ENCODE peak calls at places on chromosome 3, in ten cellular contexts. N is GM23248, D is BE2C, A is left ventricle myocardium inferior, S is neuronal stem cell, E is heart right ventricle, R is NT2/D1, J is DND-41, T is stomach, H is adipocyte. Q is an unnamed sample.

GRCh38 chr3:185549111-185549510 is 3.3 kb downstream of the LIPH start:
- DNase-seq in N (peak; percentile 99), D (no peak), A (no peak), S (no peak), E (peak; percentile 57), R (no peak), J (no peak), T (peak; percentile 34), H (peak; percentile 94), Q (no peak)

GRCh38 chr3:153162513-153163348 is 705 bp downstream of the RAP2B start:
- DNase-seq in N (peak; percentile 72), D (no peak), A (peak; percentile 33), S (peak; percentile 49), E (peak; percentile 13), R (no peak), J (peak; percentile 43), T (peak; percentile 45), H (peak; percentile 65), Q (peak; percentile 51)

GRCh38 chr3:52228751-52229291 is 3.4 kb upstream of the TLR9 start:
- DNase-seq in N (no peak), D (no peak), A (no peak), S (no peak), E (no peak), R (no peak), J (no peak), T (no peak), H (no peak), Q (no peak)

GRCh38 chr3:59559721-59560514 is 510.1 kb upstream of the CFAP20DC start:
- DNase-seq in N (peak; percentile 98), D (no peak), A (no peak), S (no peak), E (no peak), R (no peak), J (peak; percentile 26), T (no peak), H (peak; percentile 91), Q (no peak)

GRCh38 chr3:185215873-185216586 is 37.8 kb downstream of the EHHADH start:
- DNase-seq in N (peak; percentile 50), D (no peak), A (no peak), S (no peak), E (no peak), R (peak; percentile 9), J (no peak), T (no peak), H (peak; percentile 61), Q (no peak)

GRCh38 chr3:46716461-46717441 is 918 bp downstream of the PRSS50 start:
- DNase-seq in N (no peak), D (no peak), A (no peak), S (no peak), E (peak; percentile 2), R (no peak), J (peak; percentile 1), T (peak; percentile 15), H (no peak), Q (no peak)

GRCh38 chr3:107025961-107026360 is 351.3 kb upstream of the CCDC54 start:
- DNase-seq in N (no peak), D (no peak), A (no peak), S (no peak), E (no peak), R (no peak), J (no peak), T (no peak), H (no peak), Q (no peak)

GRCh38 chr3:175105066-175105465 is 245.9 kb downstream of the NAALADL2 start:
- DNase-seq in N (peak; percentile 28), D (no peak), A (no peak), S (no peak), E (no peak), R (no peak), J (no peak), T (no peak), H (peak; percentile 36), Q (no peak)

GRCh38 chr3:65712156-65712555 is 326.6 kb downstream of the MAGI1 start:
- DNase-seq in N (peak; percentile 72), D (no peak), A (no peak), S (no peak), E (no peak), R (no peak), J (no peak), T (no peak), H (no peak), Q (no peak)

GRCh38 chr3:128366136-128366535 is 100.6 kb downstream of the DNAJB8 start:
- DNase-seq in N (peak; percentile 20), D (no peak), A (peak; percentile 80), S (no peak), E (peak; percentile 79), R (no peak), J (no peak), T (no peak), H (no peak), Q (no peak)

GRCh38 chr3:9732080-9732752 is 681 bp downstream of the BRPF1 start:
- DNase-seq in N (peak; percentile 63), D (no peak), A (no peak), S (no peak), E (no peak), R (no peak), J (peak; percentile 71), T (peak; percentile 29), H (peak; percentile 61), Q (peak; percentile 38)

GRCh38 chr3:19425825-19426224 is 277.5 kb downstream of the KCNH8 start:
- DNase-seq in N (no peak), D (no peak), A (no peak), S (no peak), E (no peak), R (no peak), J (no peak), T (no peak), H (no peak), Q (no peak)

GRCh38 chr3:162586591-162586990 is 1090.0 kb downstream of the OTOL1 start:
- DNase-seq in N (no peak), D (no peak), A (no peak), S (no peak), E (no peak), R (no peak), J (no peak), T (no peak), H (peak; percentile 26), Q (no peak)

GRCh38 chr3:171054921-171055320 is 28.4 kb upstream of the SLC2A2 start:
- DNase-seq in N (peak; percentile 40), D (no peak), A (no peak), S (no peak), E (no peak), R (no peak), J (no peak), T (no peak), H (peak; percentile 15), Q (no peak)

GRCh38 chr3:145248928-145249327 is 912.1 kb downstream of the PLOD2 start:
- DNase-seq in N (no peak), D (no peak), A (no peak), S (no peak), E (no peak), R (no peak), J (no peak), T (no peak), H (no peak), Q (no peak)

GRCh38 chr3:139870000-139870675 is 64.8 kb upstream of the CLSTN2 start:
- DNase-seq in N (no peak), D (no peak), A (no peak), S (no peak), E (no peak), R (no peak), J (no peak), T (no peak), H (no peak), Q (no peak)

DNA sequence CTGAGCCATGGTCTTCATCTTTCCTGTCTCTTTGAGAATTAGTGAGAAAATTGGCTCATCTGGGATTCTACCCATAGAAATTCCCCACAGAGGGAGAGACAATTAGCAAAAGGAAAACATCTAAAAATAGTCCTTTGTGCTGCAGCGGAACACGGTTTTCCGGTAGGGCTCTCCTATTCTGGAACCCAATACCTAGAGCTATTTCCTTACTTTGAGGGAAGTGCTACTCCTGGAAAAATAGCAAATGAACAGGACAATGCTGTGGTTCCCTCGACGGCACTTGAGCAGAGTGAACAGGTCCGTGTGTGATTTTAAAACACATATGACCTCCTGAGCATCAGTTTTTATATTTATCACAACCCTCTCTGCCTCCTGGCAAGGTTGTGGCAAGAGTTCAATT is 210.5 kb downstream of the FGF12 start:
- DNase-seq in N (no peak), D (no peak), A (no peak), S (no peak), E (peak; percentile 35), R (no peak), J (no peak), T (no peak), H (no peak), Q (no peak)
- H3K27me3 ChIP-seq in N (peaks cover 25% of the 10 kb centered on the region), D (peaks cover 16% of the 10 kb centered on the region), A (peaks cover 16% of the 10 kb centered on the region), S (peaks cover 22% of the 10 kb centered on the region), E (peaks cover 4% of the 10 kb centered on the region), R (peaks cover 10% of the 10 kb centered on the region), J (no peaks in the 10 kb centered on the region), T (peaks cover 3% of the 10 kb centered on the region), H (peaks cover 39% of the 10 kb centered on the region), Q (no peaks in the 10 kb centered on the region)

GRCh38 chr3:11601446-11602241 is 42.1 kb downstream of the VGLL4 start:
- DNase-seq in N (peak; percentile 88), D (no peak), A (peak; percentile 62), S (no peak), E (peak; percentile 75), R (no peak), J (no peak), T (peak; percentile 60), H (no peak), Q (no peak)
- H3K4me1 ChIP-seq in N (peaks cover 66% of the 10 kb centered on the region), D (no peaks in the 10 kb centered on the region), A (peaks cover 91% of the 10 kb centered on the region), S (peaks cover 19% of the 10 kb centered on the region), E (peaks cover 84% of the 10 kb centered on the region), R (peaks cover 15% of the 10 kb centered on the region), J (no peaks in the 10 kb centered on the region), T (peaks cover 17% of the 10 kb centered on the region), H (peaks cover 62% of the 10 kb centered on the region), Q (no peaks in the 10 kb centered on the region)

DNA sequence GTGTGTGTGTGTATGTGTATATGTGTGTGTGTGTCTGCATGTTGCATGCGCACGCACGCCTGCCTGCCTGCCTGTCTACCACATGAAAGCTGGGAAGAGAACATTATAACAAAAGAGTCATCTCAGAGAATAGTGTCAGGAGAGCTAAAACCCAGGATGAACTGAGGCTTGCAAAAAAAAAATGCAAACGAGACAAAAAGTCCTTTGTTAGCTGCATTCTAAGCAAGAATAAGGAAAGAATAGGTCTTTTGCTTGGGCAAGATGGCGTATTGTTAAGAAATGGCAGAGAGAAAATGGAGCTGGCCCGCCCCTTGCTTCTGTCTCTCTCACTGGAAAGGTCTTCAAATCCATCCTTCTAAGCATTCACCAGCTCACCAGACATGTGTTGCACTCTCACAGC is 16.4 kb downstream of the WNT7A start:
- DNase-seq in N (no peak), D (no peak), A (no peak), S (peak; percentile 32), E (no peak), R (no peak), J (no peak), T (no peak), H (no peak), Q (no peak)
- H3K27me3 ChIP-seq in N (peaks cover 11% of the 10 kb centered on the region), D (no peaks in the 10 kb centered on the region), A (peaks cover 98% of the 10 kb centered on the region), S (no peaks in the 10 kb centered on the region), E (peaks cover 82% of the 10 kb centered on the region), R (peaks cover 8% of the 10 kb centered on the region), J (no peaks in the 10 kb centered on the region), T (no peaks in the 10 kb centered on the region), H (peaks cover 33% of the 10 kb centered on the region), Q (no peaks in the 10 kb centered on the region)

DNA sequence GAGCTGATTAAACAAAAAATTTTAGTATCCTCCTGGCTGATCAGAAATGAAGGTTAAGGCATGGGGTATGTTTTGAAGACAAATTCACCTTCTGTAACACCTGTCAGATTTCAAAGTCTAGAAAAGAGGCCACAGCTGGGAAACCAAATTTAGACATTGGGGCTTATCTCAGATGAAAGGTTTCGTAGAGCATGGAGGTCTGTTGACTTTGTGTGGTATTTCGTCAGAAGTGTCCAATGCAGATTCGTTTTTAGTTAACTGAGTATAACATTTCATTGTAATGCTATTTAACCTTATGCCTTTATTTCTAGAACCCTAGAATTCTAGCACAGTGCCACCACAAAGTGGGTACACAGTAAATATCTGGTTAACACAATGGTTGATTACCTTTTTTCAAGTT is 61.7 kb downstream of the FNDC3B start:
- DNase-seq in N (no peak), D (no peak), A (no peak), S (no peak), E (no peak), R (no peak), J (no peak), T (no peak), H (no peak), Q (no peak)
- H3K4me1 ChIP-seq in N (peaks cover 77% of the 10 kb centered on the region), D (no peaks in the 10 kb centered on the region), A (peaks cover 100% of the 10 kb centered on the region), S (peaks cover 10% of the 10 kb centered on the region), E (peaks cover 98% of the 10 kb centered on the region), R (no peaks in the 10 kb centered on the region), J (peaks cover 12% of the 10 kb centered on the region), T (peaks cover 56% of the 10 kb centered on the region), H (peaks cover 57% of the 10 kb centered on the region), Q (peaks cover 80% of the 10 kb centered on the region)

Q was measured in CD8-positive, alpha-beta memory T cell.